ENCODE peak calls at places on chromosomes 11 and 22, in seven cellular contexts. I is neural crest cell; Y is progenitor cell of endocrine pancreas; G is fibroblast of lung; A is HepG2; Z is activated CD8-positive, alpha-beta T cell treated with anti-CD3 and anti-CD28 coated beads for 36 hours; U is neural progenitor cell. C is an unnamed sample.

GRCh38 chr22:26822300-26822699 is 164.9 kb downstream of the MIAT start:
- DNase-seq in I (no peak), A (no peak), Z (no peak), U (no peak), G (no peak), Y (no peak), C (no peak)

GRCh38 chr22:37010174-37010573 is 9.1 kb downstream of the TST start:
- DNase-seq in A (no peak), U (no peak), Z (no peak), I (no peak), Y (no peak), G (no peak), C (no peak)

GRCh38 chr11:86484164-86484794 is 109.6 kb downstream of the CCDC81 start:
- DNase-seq in U (no peak), I (no peak), A (peak), G (peak), Z (no peak), Y (no peak), C (no peak)

GRCh38 chr22:36136988-36137387 is 23.6 kb downstream of the APOL3 start:
- DNase-seq in A (no peak), Z (no peak), Y (no peak), U (no peak), G (peak), I (no peak), C (no peak)

GRCh38 chr11:135069884-135070283 is 657.8 kb upstream of the B3GAT1 start:
- DNase-seq in Y (no peak), Z (no peak), G (no peak), A (no peak), I (no peak), U (no peak), C (no peak)

GRCh38 chr11:33721291-33721840 is 14.9 kb downstream of the CD59 start:
- DNase-seq in G (peak), I (no peak), Z (no peak), U (no peak), Y (no peak), A (no peak), C (no peak)

GRCh38 chr22:23789121-23789520 is 2.4 kb downstream of the SMARCB1 start:
- DNase-seq in U (peak), Z (no peak), I (no peak), Y (no peak), A (no peak), G (no peak), C (no peak)

GRCh38 chr22:42841444-42841843 is 15.6 kb downstream of the ARFGAP3 start:
- DNase-seq in U (no peak), G (no peak), A (no peak), I (no peak), Y (no peak), Z (no peak), C (no peak)

GRCh38 chr11:66701432-66702240 is 23.9 kb upstream of the RBM4B start:
- DNase-seq in U (no peak), G (no peak), Y (no peak), A (peak), I (no peak), Z (peak), C (no peak)

GRCh38 chr11:78110351-78110750 is 29.1 kb downstream of the ALG8 start:
- DNase-seq in Z (no peak), G (no peak), A (no peak), U (no peak), Y (no peak), I (no peak), C (no peak)

GRCh38 chr22:38255697-38256096 is 17.1 kb downstream of the TMEM184B start:
- DNase-seq in U (no peak), Y (no peak), G (no peak), Z (no peak), A (no peak), I (no peak), C (no peak)

GRCh38 chr22:38259370-38259769 is 13.4 kb downstream of the TMEM184B start:
- DNase-seq in A (no peak), U (no peak), Y (no peak), G (no peak), I (no peak), Z (no peak), C (no peak)

GRCh38 chr22:38257170-38257569 is 15.6 kb downstream of the TMEM184B start:
- DNase-seq in Y (no peak), U (no peak), Z (no peak), A (no peak), G (peak), I (no peak), C (no peak)

GRCh38 chr22:38258895-38259294 is 13.9 kb downstream of the TMEM184B start:
- DNase-seq in G (peak), Z (no peak), A (no peak), U (no peak), Y (no peak), I (no peak), C (no peak)

GRCh38 chr22:38257650-38258246 is 15.1 kb downstream of the TMEM184B start:
- DNase-seq in I (no peak), A (no peak), Y (no peak), G (no peak), Z (no peak), U (no peak), C (no peak)
- TF ChIP-seq CTCF in I (no peak), A (peak), Y (peak), G (no peak), Z (no peak), U (no peak), C (no peak)

GRCh38 chr11:72821920-72822799 is 7.9 kb downstream of the ATG16L2 start:
- DNase-seq in Z (peak), G (peak), A (peak), I (peak), Y (peak), U (peak), C (peak)
- TF ChIP-seq CTCF in Z (no peak), G (no peak), A (peak), I (peak), Y (peak), U (peak), C (no peak)

DNA sequence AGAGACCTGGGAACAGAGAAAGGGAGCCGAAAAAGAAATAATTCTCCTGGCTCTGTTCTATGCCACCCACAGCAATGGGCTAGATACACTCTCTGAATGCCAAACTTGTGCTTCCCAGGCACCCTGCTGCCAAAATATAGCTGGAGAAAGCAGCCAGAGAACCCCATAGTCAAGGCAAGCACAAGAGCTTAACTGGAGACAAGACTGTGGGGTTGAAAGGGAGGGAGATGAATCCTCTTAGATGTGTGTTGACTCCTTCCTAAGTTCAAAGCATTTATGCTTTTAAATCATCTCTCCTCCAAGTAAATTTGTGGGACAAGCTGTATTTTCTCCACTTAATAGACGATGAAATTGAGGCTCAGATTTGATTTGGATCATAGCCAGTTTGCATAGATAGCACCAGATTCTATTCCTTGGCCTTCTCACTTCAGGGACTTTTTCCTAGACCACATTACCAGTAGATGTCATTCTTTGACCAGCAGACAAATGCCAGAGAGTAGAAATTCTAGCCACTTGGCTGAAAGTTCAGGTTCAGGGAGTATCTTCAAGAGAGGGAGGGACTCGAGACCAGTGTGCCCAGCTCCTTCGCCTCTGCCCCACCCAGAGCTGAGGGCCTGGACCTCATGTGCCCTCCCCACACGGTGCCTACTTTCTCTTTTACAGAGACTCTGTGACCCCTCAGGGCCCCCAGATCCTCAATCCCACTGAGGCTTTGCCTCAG is 16.6 kb upstream of the ETS1 start:
- DNase-seq in G (no peak), U (no peak), Y (no peak), I (no peak), A (no peak), Z (no peak), C (peak)
- TF ChIP-seq CTCF in G (no peak), U (no peak), Y (no peak), I (no peak), A (no peak), Z (no peak), C (peak)

GRCh38 chr11:119100960-119101349 is 698 bp downstream of the DPAGT1 start:
- DNase-seq in U (peak), A (no peak), G (no peak), Y (no peak), Z (no peak), I (no peak), C (no peak)

GRCh38 chr11:119101759-119102423 is at the start of gene DPAGT1:
- DNase-seq in Z (peak), A (peak), G (peak), U (peak), Y (peak), I (peak), C (peak)

GRCh38 chr11:119099707-119100106 is 1.9 kb downstream of the DPAGT1 start:
- DNase-seq in G (no peak), Z (no peak), I (no peak), A (no peak), U (no peak), Y (no peak), C (no peak)

GRCh38 chr11:119100246-119100959 is 1.2 kb downstream of the DPAGT1 start:
- DNase-seq in G (peak), Z (no peak), I (no peak), A (peak), U (peak), Y (no peak), C (no peak)

DNA sequence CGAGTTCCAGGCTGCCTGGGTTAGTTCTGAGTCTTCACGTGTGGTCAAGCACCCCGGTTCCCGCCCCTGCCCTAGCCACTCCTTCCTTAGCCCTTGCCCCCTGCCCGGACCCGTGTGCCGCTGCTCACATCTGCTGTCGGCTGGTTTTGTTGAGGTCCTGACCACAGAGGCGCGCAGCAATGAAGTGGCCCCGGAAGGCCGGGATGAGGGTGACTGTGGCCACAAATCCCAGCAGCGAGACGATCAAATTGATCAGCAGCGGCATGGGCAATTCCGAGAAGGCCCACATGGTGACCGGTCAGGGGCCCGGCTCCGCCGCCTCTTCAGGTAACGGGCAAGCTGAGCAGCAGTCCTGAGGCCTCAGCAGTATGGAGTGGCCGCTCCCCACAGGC is 290 bp downstream of the DPAGT1 start:
- DNase-seq in A (peak), G (no peak), I (no peak), Y (peak), Z (no peak), U (no peak), C (no peak)
- TF ChIP-seq CTCF in A (no peak), G (no peak), I (peak), Y (peak), Z (no peak), U (peak), C (no peak)

DNA sequence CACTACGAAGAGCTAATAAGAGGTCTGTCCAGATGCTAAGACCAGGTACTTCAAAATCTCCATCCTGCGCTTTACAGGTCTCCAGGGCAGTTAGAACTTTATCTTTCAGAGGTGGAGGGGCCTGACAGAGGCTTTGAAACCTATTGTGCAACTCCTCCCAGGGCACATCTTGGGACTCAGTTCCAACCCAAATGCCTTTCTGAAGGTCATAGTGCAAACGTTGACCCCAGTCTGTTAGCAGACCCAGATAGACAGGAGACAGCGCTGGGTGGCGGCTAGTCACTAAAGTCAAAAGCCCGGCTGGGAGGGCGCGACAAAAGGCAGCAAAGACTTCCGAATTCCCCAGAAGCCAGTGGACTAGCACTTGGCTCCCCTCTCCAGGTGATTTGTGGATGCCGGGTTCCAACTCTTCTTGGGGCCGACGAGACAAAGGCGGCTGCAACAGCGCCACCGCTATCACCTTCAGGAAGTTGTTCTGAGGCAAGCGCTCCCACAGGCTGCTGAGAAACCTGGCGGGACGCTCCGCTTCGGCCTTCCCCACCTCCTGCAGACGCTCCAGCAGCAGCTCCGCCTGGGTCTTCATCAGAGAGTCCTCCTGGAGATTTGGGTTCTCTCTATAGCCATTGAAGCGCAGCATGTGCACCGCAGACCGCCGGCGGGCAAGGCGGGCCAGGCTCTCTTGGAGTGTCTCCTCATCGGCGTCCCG is 728 bp downstream of the FANCF start:
- DNase-seq in Z (peak), A (peak), U (peak), G (peak), Y (peak), I (no peak), C (peak)
- TF ChIP-seq CTCF in Z (no peak), A (peak), U (peak), G (peak), Y (peak), I (peak), C (peak)